ENCODE peak calls at places on chromosomes 2 and 18, in five cellular contexts. H is heart left ventricle, U is Peyer's patch, G is transverse colon, J is thyroid gland. L is an unnamed sample.
A peak's percentile ranks its signal among the peaks of the same experiment; 100 is the strongest.

GRCh38 chr2:191638079-191638801 is 39.7 kb upstream of the NABP1 start:
- DNase-seq in H (no peak), U (no peak), J (no peak), G (no peak), L (no peak)

GRCh38 chr2:64731746-64732145 is 78.0 kb upstream of the SERTAD2 start:
- DNase-seq in G (no peak), U (no peak), J (no peak), H (no peak), L (no peak)

GRCh38 chr2:862356-862687 is 88.3 kb upstream of the SNTG2 start:
- DNase-seq in J (no peak), G (no peak), H (no peak), U (no peak), L (no peak)

GRCh38 chr2:23425338-23425871 is 40.4 kb downstream of the KLHL29 start:
- DNase-seq in U (no peak), J (no peak), G (no peak), H (no peak), L (no peak)

GRCh38 chr2:29519996-29520395 is 401.4 kb downstream of the ALK start:
- DNase-seq in H (no peak), J (no peak), U (no peak), G (no peak), L (no peak)

GRCh38 chr2:63056309-63057065 is 5.9 kb downstream of the OTX1 start:
- DNase-seq in J (no peak), G (peak; percentile 46), U (no peak), H (no peak), L (no peak)

GRCh38 chr2:64819774-64820688 is 166.3 kb upstream of the SERTAD2 start:
- DNase-seq in J (no peak), U (peak; percentile 78), H (no peak), G (peak; percentile 32), L (no peak)

GRCh38 chr2:241931084-241931975 is 61.8 kb downstream of the RTP5 start:
- DNase-seq in H (no peak), U (no peak), J (no peak), G (no peak), L (no peak)

GRCh38 chr18:79582978-79583377 is 96.6 kb upstream of the CTDP1 start:
- DNase-seq in J (peak; percentile 0), G (no peak), H (no peak), U (peak; percentile 21), L (no peak)

GRCh38 chr2:54079331-54079730 is 36.1 kb upstream of the ACYP2 start:
- DNase-seq in U (no peak), G (no peak), H (no peak), J (no peak), L (no peak)

GRCh38 chr2:232333361-232334135 is 45.0 kb upstream of the ALPP start:
- DNase-seq in G (peak; percentile 5), U (peak; percentile 40), J (peak; percentile 1), H (peak; percentile 18), L (no peak)

GRCh38 chr2:138536302-138536701 is 34.7 kb downstream of the SPOPL start:
- DNase-seq in U (no peak), H (no peak), G (no peak), J (no peak), L (no peak)

GRCh38 chr2:204842731-204843490 is 297.6 kb downstream of the PARD3B start:
- DNase-seq in G (no peak), J (peak; percentile 37), U (no peak), H (no peak), L (no peak)

GRCh38 chr2:233976690-233977294 is 59.6 kb downstream of the TRPM8 start:
- DNase-seq in H (no peak), U (no peak), J (no peak), G (no peak), L (no peak)

GRCh38 chr18:50190236-50190635 is 4.7 kb downstream of the MYO5B start:
- DNase-seq in H (no peak), U (no peak), J (no peak), G (no peak), L (no peak)

GRCh38 chr18:12417687-12418086 is 10.0 kb downstream of the PRELID3A start:
- DNase-seq in U (no peak), J (no peak), G (no peak), H (no peak), L (no peak)

GRCh38 chr2:58870704-58871103 is 629.6 kb upstream of the FANCL start:
- DNase-seq in H (no peak), G (no peak), U (no peak), J (no peak), L (no peak)

GRCh38 chr18:32259553-32259952 is 69.7 kb downstream of the MEP1B start:
- DNase-seq in H (no peak), U (peak; percentile 55), J (no peak), G (peak; percentile 77), L (no peak)

GRCh38 chr2:26333286-26333685 is 12.7 kb upstream of the SELENOI start:
- DNase-seq in H (no peak), G (no peak), J (no peak), U (no peak), L (no peak)

GRCh38 chr18:61921621-61922235 is 28.9 kb upstream of the RNF152 start:
- DNase-seq in J (no peak), U (no peak), G (no peak), H (no peak), L (no peak)

GRCh38 chr18:13387856-13388548 is 169.4 kb downstream of the LDLRAD4 start:
- DNase-seq in G (no peak), U (no peak), J (no peak), H (no peak), L (no peak)

GRCh38 chr18:42429208-42429607 is 474.2 kb downstream of the PIK3C3 start:
- DNase-seq in J (no peak), H (no peak), U (no peak), G (no peak), L (no peak)

GRCh38 chr2:171670655-171671054 is 16.6 kb upstream of the DYNC1I2 start:
- DNase-seq in U (no peak), J (no peak), H (no peak), G (no peak), L (no peak)

GRCh38 chr2:166917433-166917832 is 29.2 kb downstream of the XIRP2 start:
- DNase-seq in H (no peak), J (no peak), U (no peak), G (no peak), L (no peak)

GRCh38 chr18:67665266-67665665 is 148.7 kb upstream of the DSEL start:
- DNase-seq in U (no peak), G (no peak), J (no peak), H (no peak), L (no peak)

GRCh38 chr18:63844254-63844653 is 43.3 kb upstream of the SERPINB2 start:
- DNase-seq in H (no peak), G (no peak), J (no peak), U (no peak), L (no peak)

GRCh38 chr2:236991874-236992273 is 93.8 kb upstream of the COPS8 start:
- DNase-seq in U (no peak), H (no peak), G (no peak), J (no peak), L (no peak)

DNA sequence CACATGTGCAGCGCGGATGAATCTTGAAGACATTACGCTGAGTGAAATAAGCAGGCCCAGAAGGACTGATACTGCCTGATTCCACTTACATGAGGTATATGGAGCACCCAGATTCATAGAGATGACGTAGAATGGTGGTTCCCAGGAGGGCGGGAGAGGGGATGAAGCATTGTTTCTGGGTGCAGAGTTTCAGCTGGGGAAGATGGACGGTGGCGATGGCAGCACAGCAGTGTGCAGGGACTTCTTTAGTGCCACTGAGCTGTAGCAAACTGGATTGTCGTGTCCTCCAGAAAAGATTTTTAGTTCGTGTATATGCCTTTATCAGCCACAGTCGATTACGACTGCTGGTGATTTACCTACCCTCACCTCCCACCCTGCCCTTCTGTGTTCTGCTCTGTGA is 30.5 kb downstream of the RAB12 start:
- DNase-seq in H (no peak), G (no peak), J (no peak), U (no peak), L (no peak)
- TF ChIP-seq POLR2A in H (no peak), G (no peak), J (no peak), U (no peak), L (no peak)

DNA sequence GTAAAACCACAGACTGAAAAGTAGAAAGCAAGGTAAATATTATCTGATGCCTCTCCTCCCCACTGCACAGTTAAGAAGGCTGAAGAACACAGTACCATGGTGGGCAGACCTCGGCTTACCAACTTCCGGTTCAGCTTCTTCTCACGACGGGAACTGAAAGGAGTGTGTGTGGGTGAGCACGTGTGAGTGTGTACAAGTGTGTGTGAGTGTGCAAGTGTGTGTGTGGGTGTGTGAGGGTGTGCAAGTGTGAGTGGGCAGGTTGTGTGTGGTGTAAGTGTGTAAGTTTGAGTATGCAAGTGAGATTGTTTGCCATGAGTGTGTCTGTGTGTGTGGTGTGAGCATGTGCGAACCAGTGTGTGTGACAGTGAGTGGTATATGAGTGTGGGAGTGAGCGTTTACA is 103.5 kb downstream of the ADD2 start:
- DNase-seq in U (no peak), H (no peak), J (no peak), G (no peak), L (no peak)
- TF ChIP-seq CTCF in U (no peak), H (no peak), J (no peak), G (no peak), L (no peak)

DNA sequence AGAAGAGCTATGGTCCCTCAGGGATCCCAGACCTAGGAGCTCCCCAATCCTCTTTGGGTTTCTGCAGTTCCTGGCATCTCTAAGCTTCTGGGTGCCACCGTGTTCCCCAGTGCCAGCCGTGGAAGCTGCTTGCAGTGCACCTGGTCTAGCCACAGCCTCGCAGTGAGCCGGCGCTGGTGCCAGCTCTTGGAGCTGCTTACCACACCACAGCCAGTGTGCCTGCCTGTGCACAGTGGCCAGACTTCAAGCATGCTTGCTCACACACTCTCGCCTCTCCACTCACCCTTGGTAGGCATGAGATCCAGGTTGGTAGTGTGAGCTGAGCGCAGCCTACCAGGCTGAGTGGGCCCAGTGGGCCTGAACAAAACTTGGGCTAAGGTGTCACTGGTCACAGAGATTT is 971.9 kb downstream of the DCDC2C start:
- DNase-seq in H (no peak), J (peak; percentile 57), U (no peak), G (no peak), L (no peak)
- H3K27ac ChIP-seq in H (no peak overlapping the region), J (no peak overlapping the region), U (no peak overlapping the region), G (no peak overlapping the region), L (no peak overlapping the region)

GRCh38 chr2:180337136-180337535 is 330.0 kb upstream of the CWC22 start:
- DNase-seq in U (no peak), H (no peak), G (no peak), J (no peak), L (no peak)
- TF ChIP-seq POLR2A in U (no peak), H (no peak), G (no peak), J (no peak), L (no peak)

DNA sequence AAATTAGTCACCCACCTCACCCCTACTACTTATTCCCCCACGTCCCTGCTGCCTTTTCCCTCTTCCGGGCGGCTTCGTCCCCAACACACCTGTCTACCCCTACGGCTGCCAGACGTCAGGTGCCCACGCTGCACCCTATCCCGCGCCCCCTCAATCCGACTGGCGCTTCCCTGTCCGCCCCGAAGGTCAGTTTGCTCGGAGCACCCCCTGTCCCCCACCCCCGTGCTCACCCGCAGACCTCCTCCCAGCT is 457 bp downstream of the ACVR1C start:
- DNase-seq in G (peak; percentile 32), H (no peak), U (no peak), J (no peak), L (no peak)
- TF ChIP-seq CTCF in G (no peak), H (no peak), U (no peak), J (no peak), L (no peak)

DNA sequence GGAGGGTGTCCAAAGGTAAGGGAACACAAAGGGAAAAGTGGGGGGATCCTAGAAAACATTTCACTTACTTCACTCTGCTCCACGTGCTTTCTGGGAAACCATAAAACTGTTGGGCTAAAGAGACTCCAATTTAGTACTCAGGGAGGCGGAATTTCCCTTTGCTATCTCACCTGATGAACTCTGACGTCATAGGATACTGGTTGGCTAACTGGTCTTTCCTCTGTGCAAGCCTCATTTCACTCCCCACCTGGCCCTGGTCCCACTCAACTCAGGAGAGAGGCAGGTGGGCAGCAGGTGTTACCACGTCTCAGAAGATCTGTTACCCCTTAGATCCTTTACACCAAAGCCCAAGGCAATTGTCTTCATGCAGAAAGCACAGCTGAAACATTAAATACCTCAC is 51.8 kb upstream of the PMAIP1 start:
- DNase-seq in J (no peak), H (no peak), U (no peak), G (no peak), L (no peak)
- H3K27ac ChIP-seq in J (no peak overlapping the region), H (no peak overlapping the region), U (no peak overlapping the region), G (no peak overlapping the region), L (no peak overlapping the region)

L was measured in esophagus squamous epithelium.